ENCODE peak calls at places on chromosome 13, in nine cellular contexts. J, Y, A, G, S, E, C, F and P are unnamed samples.

GRCh38 chr13:114143806-114144605 is 11.6 kb upstream of the RASA3 start:
- DNase-seq in Y (peak), E (no peak), J (no peak), S (no peak), G (peak), C (no peak), A (no peak), F (no peak), P (no peak)

GRCh38 chr13:35179494-35179893 is 237.4 kb downstream of the NBEA start:
- DNase-seq in E (no peak), S (peak), C (no peak), A (no peak), F (peak), G (no peak), J (no peak), Y (no peak), P (no peak)

GRCh38 chr13:32008518-32009175 is 22.9 kb upstream of the FRY start:
- DNase-seq in S (no peak), Y (no peak), J (no peak), C (no peak), A (no peak), G (no peak), F (no peak), E (no peak), P (no peak)

GRCh38 chr13:31722684-31723083 is 16.6 kb upstream of the RXFP2 start:
- DNase-seq in C (peak), J (no peak), G (no peak), F (peak), Y (no peak), E (no peak), S (peak), A (no peak), P (no peak)

GRCh38 chr13:105471683-105472082 is 1063.8 kb downstream of the EFNB2 start:
- DNase-seq in Y (no peak), G (no peak), E (no peak), C (peak), A (no peak), F (peak), J (no peak), S (peak), P (no peak)

GRCh38 chr13:31014461-31014860 is 82.0 kb downstream of the TEX26 start:
- DNase-seq in J (no peak), E (no peak), C (no peak), Y (no peak), F (no peak), G (no peak), S (no peak), A (no peak), P (no peak)

GRCh38 chr13:92260363-92260762 is 861.9 kb downstream of the GPC5 start:
- DNase-seq in G (no peak), F (no peak), A (no peak), S (no peak), Y (no peak), E (no peak), J (no peak), C (no peak), P (no peak)

GRCh38 chr13:41231025-41231677 is 32.2 kb downstream of the MTRF1 start:
- DNase-seq in C (no peak), A (no peak), J (no peak), E (no peak), Y (no peak), G (peak), S (no peak), F (no peak), P (no peak)

GRCh38 chr13:33125821-33126570 is 109.8 kb downstream of the KL start:
- DNase-seq in E (peak), S (peak), Y (peak), C (peak), J (peak), G (peak), F (peak), A (no peak), P (peak)

GRCh38 chr13:24502567-24503375 is 9.8 kb downstream of the PARP4 start:
- DNase-seq in G (no peak), S (peak), Y (peak), A (peak), E (no peak), F (peak), J (no peak), C (peak), P (no peak)

GRCh38 chr13:77728265-77728966 is 30.9 kb downstream of the SLAIN1 start:
- DNase-seq in E (no peak), C (no peak), A (no peak), Y (no peak), F (peak), J (no peak), G (no peak), S (no peak), P (no peak)

GRCh38 chr13:97276862-97277269 is 54.7 kb downstream of the MBNL2 start:
- DNase-seq in C (peak), G (no peak), A (no peak), F (peak), S (no peak), Y (no peak), J (no peak), E (no peak), P (no peak)
- H3K4me3 ChIP-seq in C (no peak), G (no peak), A (no peak), F (peak), S (no peak), Y (no peak), J (no peak), E (no peak), P (no peak)

GRCh38 chr13:99366075-99366987 is 59.1 kb upstream of the GPR183 start:
- DNase-seq in G (no peak), C (no peak), F (no peak), E (no peak), Y (no peak), J (no peak), S (no peak), A (no peak), P (no peak)
- H3K4me3 ChIP-seq in G (no peak), C (no peak), F (no peak), E (no peak), Y (no peak), J (no peak), S (no peak), A (no peak), P (no peak)

GRCh38 chr13:49624207-49624606 is 4.1 kb upstream of the ARL11 start:
- DNase-seq in S (no peak), E (no peak), J (no peak), C (no peak), A (no peak), Y (no peak), G (no peak), F (no peak), P (no peak)
- H3K4me3 ChIP-seq in S (no peak), E (no peak), J (no peak), C (no peak), A (no peak), Y (no peak), G (no peak), F (no peak), P (no peak)

DNA sequence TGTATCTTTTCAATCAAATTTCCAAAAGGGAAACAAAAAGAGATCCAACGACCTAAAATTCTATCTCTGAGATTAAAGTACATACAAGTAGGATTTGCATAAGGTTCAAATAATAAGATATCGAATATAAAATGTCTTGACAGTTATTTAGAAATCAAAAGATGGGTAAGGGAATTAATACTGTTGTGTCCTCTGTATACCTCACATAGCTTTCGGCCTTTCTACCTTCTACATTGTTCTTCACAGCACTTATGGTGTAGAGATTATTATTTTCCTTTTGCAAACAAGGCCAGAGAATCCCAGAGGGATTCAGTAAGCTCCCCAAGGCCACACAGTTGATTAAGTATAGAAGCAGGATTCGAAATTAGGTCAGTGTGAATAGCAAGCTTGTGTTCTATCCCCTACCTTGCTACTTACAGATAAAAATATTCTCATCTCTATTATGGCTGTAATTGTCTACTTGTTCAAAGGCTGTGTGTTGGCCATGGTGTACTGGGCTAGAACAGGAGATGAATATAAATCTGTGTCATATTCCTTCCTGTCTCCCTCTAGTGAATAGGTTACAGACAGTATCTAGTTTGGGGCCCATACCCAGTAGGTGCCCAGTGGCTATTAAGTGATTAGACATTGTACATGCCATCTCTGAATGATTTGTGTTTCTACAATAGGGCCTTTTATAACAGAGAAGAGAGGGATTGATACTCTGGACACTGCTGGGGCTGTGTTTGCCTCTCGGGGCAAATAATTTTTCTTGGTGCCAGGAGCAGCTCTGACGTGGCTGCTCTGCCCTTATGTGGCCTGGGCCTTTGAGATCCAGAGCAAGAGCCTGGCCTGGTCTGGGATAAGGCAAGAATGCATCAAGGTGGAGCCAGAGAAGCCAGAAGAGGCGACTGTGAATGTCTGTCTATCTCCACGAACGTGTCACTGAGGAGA is 403.3 kb downstream of the SPRY2 start:
- DNase-seq in C (no peak), S (no peak), A (no peak), E (no peak), G (no peak), Y (no peak), J (no peak), F (no peak), P (no peak)
- H3K4me3 ChIP-seq in C (no peak), S (no peak), A (no peak), E (no peak), G (no peak), Y (no peak), J (no peak), F (no peak), P (no peak)

DNA sequence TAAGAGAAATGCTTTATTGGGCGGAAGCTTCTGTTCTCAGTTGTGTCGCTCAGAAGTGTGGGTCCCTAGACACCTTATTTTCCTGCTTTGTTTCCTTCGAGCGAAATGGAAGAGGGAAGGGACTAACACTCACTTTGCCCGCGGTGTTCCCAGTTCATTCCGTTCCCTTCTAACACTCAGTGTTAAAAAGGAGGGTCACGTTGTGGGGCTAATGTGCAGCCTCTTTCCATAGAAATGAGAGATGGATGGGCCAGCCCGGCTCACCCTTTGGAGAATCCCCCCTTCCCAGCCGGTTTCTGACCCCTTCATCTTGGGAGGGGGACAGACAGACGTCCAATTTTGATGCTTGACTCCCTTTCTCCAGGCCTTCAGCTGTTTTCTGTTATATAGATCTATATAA is 2.3 kb downstream of the ATP11A start:
- DNase-seq in C (no peak), G (no peak), A (peak), J (no peak), S (no peak), Y (no peak), E (no peak), F (no peak), P (no peak)
- H3K4me3 ChIP-seq in C (no peak), G (no peak), A (no peak), J (no peak), S (no peak), Y (peak), E (no peak), F (peak), P (peak)

DNA sequence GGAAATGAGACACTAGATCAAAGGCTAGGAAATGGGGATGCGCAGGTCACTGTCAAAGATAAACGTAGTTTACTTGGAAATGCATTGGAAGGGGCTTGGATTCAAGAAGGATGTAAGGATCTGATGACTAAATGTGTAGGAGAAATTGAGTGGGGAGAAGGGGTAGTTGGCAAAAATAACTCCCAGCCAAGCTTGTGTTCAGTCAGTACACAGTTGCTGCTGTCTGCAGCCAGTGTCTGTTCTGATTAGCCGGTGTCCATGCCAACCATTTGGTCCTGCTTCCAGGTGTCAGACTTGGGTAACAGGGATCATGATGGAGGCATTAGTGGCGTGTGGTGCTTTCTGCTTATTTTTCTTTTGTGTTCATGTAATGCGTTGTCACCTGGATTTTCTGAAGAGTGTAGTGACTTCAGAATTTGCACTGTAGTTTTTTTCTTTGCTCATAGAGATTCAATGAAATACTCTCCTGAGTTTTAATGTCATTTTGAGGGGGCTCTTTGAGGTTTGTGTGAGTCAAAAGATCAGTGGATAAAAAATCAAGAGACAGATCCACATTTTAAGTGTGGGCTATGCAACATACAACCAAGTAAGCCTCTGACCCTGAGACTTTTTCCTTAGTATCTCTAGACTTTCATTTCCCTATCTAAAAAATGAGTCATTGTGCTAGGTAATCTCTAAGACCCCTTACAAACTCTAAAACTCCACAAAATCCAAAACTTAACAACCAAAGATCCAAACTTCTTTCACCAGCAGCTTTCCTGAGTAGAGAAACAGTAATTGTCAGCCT is 103.9 kb downstream of the WDFY2 start:
- DNase-seq in Y (no peak), J (no peak), G (no peak), C (no peak), S (no peak), F (no peak), A (no peak), E (no peak), P (no peak)
- H3K4me3 ChIP-seq in Y (no peak), J (no peak), G (no peak), C (no peak), S (no peak), F (no peak), A (no peak), E (no peak), P (no peak)

GRCh38 chr13:46812398-46812797 is 15.4 kb upstream of the ESD start:
- DNase-seq in A (no peak), J (no peak), F (no peak), C (no peak), Y (no peak), E (no peak), S (no peak), G (no peak), P (no peak)

GRCh38 chr13:46817838-46818476 is 21.0 kb upstream of the ESD start:
- DNase-seq in E (no peak), A (no peak), F (no peak), G (no peak), J (no peak), Y (no peak), S (no peak), C (no peak), P (no peak)

GRCh38 chr13:46817081-46817480 is 20.1 kb upstream of the ESD start:
- DNase-seq in A (no peak), J (no peak), G (no peak), C (no peak), F (no peak), S (peak), E (no peak), Y (no peak), P (no peak)
- H3K4me3 ChIP-seq in A (no peak), J (no peak), G (no peak), C (no peak), F (no peak), S (no peak), E (no peak), Y (no peak), P (no peak)